ENCODE peak calls at places on chromosomes 12 and 14, in six cellular contexts. M is SK-N-SH, P is GM23338, S is hepatocyte, D is HCT116, C is fibroblast of lung. F is an unnamed sample.

GRCh38 chr14:31297701-31298344 is 90.2 kb upstream of the HECTD1 start:
- DNase-seq in M (no peak), P (no peak), S (no peak), D (no peak), C (no peak), F (no peak)

GRCh38 chr12:26869908-26870459 is 37.0 kb upstream of the ITPR2 start:
- DNase-seq in M (no peak), P (peak; percentile 23), S (no peak), D (no peak), C (no peak), F (no peak)

GRCh38 chr12:112261559-112261958 is 120.7 kb downstream of the HECTD4 start:
- DNase-seq in M (peak; percentile 27), P (peak; percentile 72), S (no peak), D (peak; percentile 6), C (no peak), F (no peak)

GRCh38 chr14:22163051-22163450 is 426.0 kb downstream of the DAD1 start:
- DNase-seq in M (no peak), P (peak; percentile 66), S (peak; percentile 38), D (no peak), C (peak; percentile 42), F (peak; percentile 12)

GRCh38 chr14:23930742-23931141 is 22.8 kb upstream of the DHRS4 start:
- DNase-seq in M (no peak), P (no peak), S (no peak), D (no peak), C (no peak), F (no peak)

GRCh38 chr14:104421401-104421821 is 158.2 kb upstream of the C14orf180 start:
- DNase-seq in M (peak; percentile 28), P (no peak), S (no peak), D (no peak), C (no peak), F (no peak)

GRCh38 chr12:85782711-85783110 is 53.5 kb downstream of the RASSF9 start:
- DNase-seq in M (no peak), P (no peak), S (no peak), D (peak; percentile 44), C (no peak), F (no peak)

GRCh38 chr14:99758121-99758871 is 34.9 kb upstream of the EML1 start:
- DNase-seq in M (no peak), P (peak; percentile 74), S (peak; percentile 44), D (no peak), C (peak; percentile 93), F (no peak)

GRCh38 chr12:26126340-26127284 is 1.8 kb upstream of the BHLHE41 start:
- DNase-seq in M (peak; percentile 90), P (peak; percentile 84), S (peak; percentile 92), D (no peak), C (peak; percentile 76), F (no peak)

GRCh38 chr12:39541471-39541870 is 78.1 kb downstream of the ABCD2 start:
- DNase-seq in M (no peak), P (no peak), S (no peak), D (no peak), C (no peak), F (no peak)

GRCh38 chr12:57151741-57152407 is 4.5 kb upstream of the LRP1-AS start:
- DNase-seq in M (peak; percentile 62), P (no peak), S (no peak), D (no peak), C (peak; percentile 74), F (no peak)

GRCh38 chr14:92677087-92677668 is 71.2 kb downstream of the LGMN start:
- DNase-seq in M (no peak), P (no peak), S (no peak), D (no peak), C (no peak), F (peak; percentile 36)

GRCh38 chr12:43742106-43742505 is 16.5 kb downstream of the PUS7L start:
- DNase-seq in M (no peak), P (no peak), S (no peak), D (no peak), C (peak; percentile 89), F (no peak)

GRCh38 chr14:97028382-97028781 is 231.2 kb downstream of the VRK1 start:
- DNase-seq in M (no peak), P (no peak), S (no peak), D (no peak), C (no peak), F (no peak)

GRCh38 chr14:52348796-52349195 is 34.7 kb downstream of the PTGER2 start:
- DNase-seq in M (no peak), P (no peak), S (no peak), D (no peak), C (peak; percentile 94), F (no peak)

GRCh38 chr12:57461904-57462306 is 2.3 kb downstream of the GLI1 start:
- DNase-seq in M (no peak), P (no peak), S (no peak), D (no peak), C (no peak), F (peak; percentile 37)

GRCh38 chr12:58547217-58547616 is 373.1 kb downstream of the LRIG3 start:
- DNase-seq in M (no peak), P (no peak), S (peak; percentile 14), D (no peak), C (no peak), F (no peak)

GRCh38 chr12:52166672-52167071 is 25.1 kb downstream of the KRT80 start:
- DNase-seq in M (no peak), P (no peak), S (no peak), D (no peak), C (no peak), F (no peak)

GRCh38 chr12:66279127-66279712 is 23.1 kb upstream of the HELB start:
- DNase-seq in M (peak; percentile 15), P (peak; percentile 46), S (peak; percentile 46), D (peak; percentile 33), C (peak; percentile 31), F (no peak)

GRCh38 chr12:20409639-20410038 is 41.3 kb downstream of the PDE3A start:
- DNase-seq in M (no peak), P (no peak), S (no peak), D (no peak), C (no peak), F (no peak)

GRCh38 chr12:85466906-85467305 is 186.9 kb downstream of the ALX1 start:
- DNase-seq in M (no peak), P (no peak), S (no peak), D (no peak), C (peak; percentile 31), F (no peak)

GRCh38 chr12:101287357-101287756 is 7.5 kb downstream of the UTP20 start:
- DNase-seq in M (no peak), P (no peak), S (no peak), D (no peak), C (no peak), F (no peak)

GRCh38 chr12:65113621-65114035 is 7.5 kb downstream of the WIF1 start:
- DNase-seq in M (no peak), P (no peak), S (no peak), D (no peak), C (no peak), F (no peak)

GRCh38 chr12:12919666-12920435 is 28.5 kb downstream of the GPRC5A start:
- DNase-seq in M (no peak), P (no peak), S (no peak), D (no peak), C (no peak), F (no peak)

GRCh38 chr12:94725375-94726168 is 75.2 kb upstream of the TMCC3 start:
- DNase-seq in M (no peak), P (peak; percentile 80), S (peak; percentile 37), D (peak; percentile 38), C (peak; percentile 63), F (peak; percentile 59)

GRCh38 chr12:53998174-53998899 is 1.6 kb upstream of the HOXC9 start:
- DNase-seq in M (no peak), P (no peak), S (no peak), D (no peak), C (no peak), F (no peak)

GRCh38 chr12:54000774-54001114 is 783 bp downstream of the HOXC9 start:
- DNase-seq in M (no peak), P (no peak), S (no peak), D (no peak), C (no peak), F (no peak)

GRCh38 chr12:54000105-54000773 is at the start of gene HOXC9:
- DNase-seq in M (peak; percentile 75), P (no peak), S (no peak), D (no peak), C (no peak), F (no peak)

GRCh38 chr12:53998900-53999236 is 1.1 kb upstream of the HOXC9 start:
- DNase-seq in M (no peak), P (no peak), S (no peak), D (no peak), C (no peak), F (no peak)

GRCh38 chr12:53999596-54000104 is 311 bp upstream of the HOXC9 start:
- DNase-seq in M (peak; percentile 88), P (peak; percentile 77), S (no peak), D (peak; percentile 75), C (peak; percentile 42), F (no peak)
- H2AFZ ChIP-seq in M (peak overlapping the region; percentile 100), P (no peak overlapping the region), S (peak overlapping the region; percentile 42), D (peak overlapping the region; percentile 52), C (no peak overlapping the region), F (no peak overlapping the region)

GRCh38 chr12:31119531-31120211 is 46.0 kb downstream of the DDX11 start:
- DNase-seq in M (peak; percentile 50), P (no peak), S (no peak), D (no peak), C (no peak), F (no peak)

GRCh38 chr12:31120392-31121008 is 46.8 kb downstream of the DDX11 start:
- DNase-seq in M (no peak), P (peak; percentile 53), S (no peak), D (no peak), C (no peak), F (no peak)

GRCh38 chr12:31118831-31119530 is 45.3 kb downstream of the DDX11 start:
- DNase-seq in M (peak; percentile 72), P (peak; percentile 92), S (peak; percentile 69), D (peak; percentile 12), C (peak; percentile 10), F (peak; percentile 73)

GRCh38 chr12:31118347-31118830 is 44.7 kb downstream of the DDX11 start:
- DNase-seq in M (peak; percentile 72), P (peak; percentile 66), S (peak; percentile 49), D (no peak), C (no peak), F (peak; percentile 57)

GRCh38 chr12:31117203-31118011 is 43.7 kb downstream of the DDX11 start:
- DNase-seq in M (peak; percentile 80), P (peak; percentile 69), S (peak; percentile 76), D (peak; percentile 10), C (peak; percentile 12), F (peak; percentile 72)
- H3K4me3 ChIP-seq in M (peak overlapping the region; percentile 45), P (peak overlapping the region; percentile 69), S (peak overlapping the region; percentile 67), D (peak overlapping the region; percentile 58), C (peak overlapping the region; percentile 47), F (peak overlapping the region; percentile 63)

GRCh38 chr12:62308201-62308600 is 48.0 kb downstream of the USP15 start:
- DNase-seq in M (no peak), P (no peak), S (no peak), D (no peak), C (no peak), F (no peak)
- H3K27ac ChIP-seq in M (no peak overlapping the region), P (no peak overlapping the region), S (no peak overlapping the region), D (no peak overlapping the region), C (no peak overlapping the region), F (no peak overlapping the region)

GRCh38 chr12:99154264-99154982 is 493.1 kb upstream of the GARIN6 start:
- DNase-seq in M (no peak), P (peak; percentile 40), S (no peak), D (no peak), C (no peak), F (no peak)
- H2AFZ ChIP-seq in M (no peak overlapping the region), P (peak overlapping the region; percentile 64), S (no peak overlapping the region), D (no peak overlapping the region), C (no peak overlapping the region), F (peak overlapping the region; percentile 47)

F was measured in OCI-LY7.